ENCODE peak calls at places on chromosomes 11 and 22, in nine cellular contexts. E is left lung, X is neural progenitor cell, O is fibroblast of lung, A is IMR-90, N is MM.1S, W is Caco-2, I is body of pancreas, H is hepatocyte. Q is an unnamed sample. For H3K27me3, the result is how much of the 10 kb centered on the place peaks cover.

GRCh38 chr11:67584205-67584880 is 731 bp downstream of the GSTP1 start:
- DNase-seq in E (peak), X (peak), O (peak), A (peak), N (peak), W (peak), I (peak), H (peak), Q (peak)

GRCh38 chr11:110198031-110198729 is 98.2 kb downstream of the RDX start:
- DNase-seq in E (no peak), X (no peak), O (peak), A (peak), N (no peak), W (no peak), I (no peak), H (no peak), Q (no peak)

GRCh38 chr11:39220069-39220468 is 2239.4 kb downstream of the LRRC4C start:
- DNase-seq in E (no peak), X (no peak), O (no peak), A (no peak), N (no peak), W (no peak), I (no peak), H (no peak), Q (no peak)

GRCh38 chr11:112004389-112004788 is 20.8 kb upstream of the DLAT start:
- DNase-seq in E (no peak), X (no peak), O (no peak), A (no peak), N (no peak), W (peak), I (no peak), H (no peak), Q (no peak)

GRCh38 chr11:104534268-104534667 is 364.0 kb downstream of the CASP12 start:
- DNase-seq in E (no peak), X (no peak), O (peak), A (peak), N (no peak), W (no peak), I (no peak), H (no peak), Q (no peak)

GRCh38 chr11:79092791-79093313 is 348.0 kb downstream of the TENM4 start:
- DNase-seq in E (no peak), X (no peak), O (peak), A (peak), N (no peak), W (no peak), I (peak), H (no peak), Q (no peak)

GRCh38 chr11:45660717-45661416 is 4.6 kb downstream of the CHST1 start:
- DNase-seq in E (no peak), X (peak), O (no peak), A (no peak), N (no peak), W (no peak), I (no peak), H (no peak), Q (no peak)

GRCh38 chr11:59151761-59152160 is 9.1 kb downstream of the FAM111A start:
- DNase-seq in E (no peak), X (no peak), O (no peak), A (no peak), N (peak), W (no peak), I (no peak), H (no peak), Q (no peak)

GRCh38 chr11:111696556-111696955 is 69.6 kb downstream of the PPP2R1B start:
- DNase-seq in E (no peak), X (no peak), O (peak), A (peak), N (no peak), W (no peak), I (no peak), H (no peak), Q (no peak)

GRCh38 chr11:2993000-2993330 is 836 bp upstream of the NAP1L4 start:
- DNase-seq in E (peak), X (no peak), O (no peak), A (no peak), N (peak), W (no peak), I (no peak), H (no peak), Q (no peak)

GRCh38 chr11:120244476-120244875 is 4.5 kb downstream of the POU2F3 start:
- DNase-seq in E (no peak), X (no peak), O (no peak), A (peak), N (no peak), W (no peak), I (no peak), H (no peak), Q (no peak)

GRCh38 chr11:123100378-123101085 is 38.6 kb upstream of the HSPA8 start:
- DNase-seq in E (no peak), X (no peak), O (no peak), A (no peak), N (no peak), W (no peak), I (peak), H (no peak), Q (no peak)

GRCh38 chr11:57751676-57752253 is at the start of gene BTBD18:
- DNase-seq in E (no peak), X (peak), O (peak), A (peak), N (no peak), W (peak), I (peak), H (peak), Q (no peak)

GRCh38 chr22:47215851-47216250 is 453.4 kb downstream of the TBC1D22A start:
- DNase-seq in E (no peak), X (no peak), O (no peak), A (no peak), N (no peak), W (no peak), I (no peak), H (no peak), Q (no peak)

GRCh38 chr22:38940985-38941384 is 16.4 kb upstream of the APOBEC3A start:
- DNase-seq in E (no peak), X (no peak), O (no peak), A (no peak), N (no peak), W (no peak), I (no peak), H (no peak), Q (peak)

GRCh38 chr11:3000032-3000961 is 8.2 kb upstream of the NAP1L4 start:
- DNase-seq in E (no peak), X (peak), O (peak), A (peak), N (no peak), W (no peak), I (peak), H (peak), Q (no peak)

GRCh38 chr22:46176508-46177003 is 26.2 kb downstream of the PPARA start:
- DNase-seq in E (no peak), X (no peak), O (no peak), A (no peak), N (no peak), W (no peak), I (no peak), H (no peak), Q (no peak)

GRCh38 chr11:73350908-73351636 is 25.1 kb upstream of the RELT start:
- DNase-seq in E (peak), X (peak), O (peak), A (peak), N (peak), W (no peak), I (peak), H (peak), Q (no peak)

GRCh38 chr11:75768112-75768908 is at the start of gene DGAT2:
- DNase-seq in E (peak), X (peak), O (peak), A (peak), N (peak), W (peak), I (peak), H (peak), Q (peak)

GRCh38 chr11:61613711-61614254 is 32.9 kb upstream of the SYT7 start:
- DNase-seq in E (no peak), X (no peak), O (no peak), A (no peak), N (no peak), W (no peak), I (no peak), H (no peak), Q (no peak)

GRCh38 chr11:19474954-19475811 is 234.4 kb upstream of the E2F8 start:
- DNase-seq in E (no peak), X (peak), O (no peak), A (no peak), N (no peak), W (no peak), I (no peak), H (no peak), Q (peak)

GRCh38 chr11:133945087-133945974 is 11.4 kb downstream of the IGSF9B start:
- DNase-seq in E (peak), X (no peak), O (no peak), A (peak), N (no peak), W (no peak), I (no peak), H (no peak), Q (no peak)

GRCh38 chr22:27836181-27836580 is 34.6 kb upstream of the MN1 start:
- DNase-seq in E (no peak), X (no peak), O (no peak), A (no peak), N (no peak), W (no peak), I (no peak), H (no peak), Q (no peak)

GRCh38 chr22:31102441-31103081 is 4.8 kb downstream of the SELENOM start:
- DNase-seq in E (no peak), X (no peak), O (peak), A (peak), N (no peak), W (peak), I (peak), H (peak), Q (no peak)

GRCh38 chr11:2391663-2391975 is 8.9 kb upstream of the TSSC4 start:
- DNase-seq in E (no peak), X (no peak), O (no peak), A (no peak), N (no peak), W (no peak), I (no peak), H (no peak), Q (no peak)

GRCh38 chr11:31974737-31975136 is 116.1 kb upstream of the RCN1 start:
- DNase-seq in E (no peak), X (no peak), O (peak), A (peak), N (no peak), W (no peak), I (no peak), H (no peak), Q (no peak)

GRCh38 chr11:34027516-34028406 is 23.8 kb upstream of the CAPRIN1 start:
- DNase-seq in E (no peak), X (no peak), O (no peak), A (no peak), N (no peak), W (peak), I (peak), H (peak), Q (no peak)

GRCh38 chr11:131246589-131247164 is 123.7 kb upstream of the NTM start:
- DNase-seq in E (peak), X (peak), O (no peak), A (no peak), N (no peak), W (peak), I (peak), H (peak), Q (peak)

GRCh38 chr11:121063728-121064127 is 37.3 kb upstream of the TECTA start:
- DNase-seq in E (no peak), X (peak), O (peak), A (no peak), N (no peak), W (no peak), I (no peak), H (no peak), Q (no peak)

GRCh38 chr11:64696045-64696444 is 27.0 kb downstream of the NRXN2 start:
- DNase-seq in E (no peak), X (no peak), O (no peak), A (no peak), N (no peak), W (no peak), I (no peak), H (no peak), Q (no peak)

GRCh38 chr11:2920343-2920742 is 8.9 kb downstream of the PHLDA2 start:
- DNase-seq in E (no peak), X (no peak), O (no peak), A (no peak), N (no peak), W (no peak), I (no peak), H (no peak), Q (no peak)

GRCh38 chr22:19419464-19420178 is 11.9 kb downstream of the HIRA start:
- DNase-seq in E (no peak), X (no peak), O (no peak), A (peak), N (peak), W (no peak), I (no peak), H (no peak), Q (peak)

GRCh38 chr22:37213218-37213855 is 1.1 kb upstream of the SSTR3 start:
- DNase-seq in E (no peak), X (no peak), O (no peak), A (no peak), N (no peak), W (no peak), I (no peak), H (no peak), Q (no peak)

GRCh38 chr22:21003782-21004181 is 1.9 kb upstream of the THAP7 start:
- DNase-seq in E (no peak), X (no peak), O (no peak), A (no peak), N (no peak), W (no peak), I (no peak), H (no peak), Q (no peak)

GRCh38 chr11:131866535-131867400 is 496.4 kb downstream of the NTM start:
- DNase-seq in E (no peak), X (peak), O (no peak), A (no peak), N (no peak), W (no peak), I (no peak), H (no peak), Q (no peak)

GRCh38 chr11:14435717-14436116 is 63.9 kb downstream of the COPB1 start:
- DNase-seq in E (no peak), X (no peak), O (no peak), A (no peak), N (no peak), W (no peak), I (no peak), H (no peak), Q (no peak)

GRCh38 chr11:111305403-111305802 is 7.1 kb downstream of the POU2AF3 start:
- DNase-seq in E (no peak), X (no peak), O (no peak), A (no peak), N (no peak), W (no peak), I (no peak), H (no peak), Q (no peak)

GRCh38 chr22:29726104-29726503 is 6.3 kb downstream of the CABP7 start:
- DNase-seq in E (no peak), X (no peak), O (no peak), A (no peak), N (no peak), W (no peak), I (no peak), H (no peak), Q (no peak)

GRCh38 chr22:29726512-29727247 is 6.9 kb downstream of the CABP7 start:
- DNase-seq in E (no peak), X (no peak), O (no peak), A (no peak), N (no peak), W (no peak), I (no peak), H (no peak), Q (no peak)

GRCh38 chr22:29729161-29729560 is 9.4 kb downstream of the CABP7 start:
- DNase-seq in E (no peak), X (no peak), O (no peak), A (no peak), N (no peak), W (no peak), I (no peak), H (no peak), Q (no peak)

GRCh38 chr22:29724843-29725242 is 5.0 kb downstream of the CABP7 start:
- DNase-seq in E (no peak), X (no peak), O (no peak), A (no peak), N (no peak), W (no peak), I (no peak), H (no peak), Q (no peak)

DNA sequence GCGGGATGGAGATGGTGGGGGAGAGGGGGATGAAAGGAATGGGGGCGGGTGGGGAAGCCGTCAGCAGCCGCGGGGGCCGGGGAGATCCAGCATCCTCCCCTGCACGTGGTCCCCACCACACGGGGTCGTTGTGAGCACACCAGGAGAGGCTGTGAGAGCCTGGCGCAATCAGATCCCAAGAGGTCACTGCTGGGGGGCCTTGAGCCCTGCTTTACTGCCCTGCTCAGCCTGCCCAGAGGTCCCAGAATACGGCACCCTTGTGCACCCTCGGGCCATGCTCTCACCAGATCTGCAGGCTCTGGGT is 7.4 kb downstream of the CABP7 start:
- DNase-seq in E (no peak), X (peak), O (peak), A (peak), N (peak), W (peak), I (peak), H (peak), Q (no peak)
- TF ChIP-seq CTCF in E (peak), X (peak), O (peak), A (peak), N (peak), W (peak), I (no peak), H (peak), Q (peak)

GRCh38 chr11:21460082-21460481 is 732.8 kb upstream of the ANO5 start:
- DNase-seq in E (no peak), X (no peak), O (no peak), A (no peak), N (no peak), W (no peak), I (no peak), H (no peak), Q (no peak)
- H3K4me3 ChIP-seq in E (no peak), X (no peak), O (no peak), A (no peak), N (no peak), W (no peak), I (no peak), H (no peak), Q (no peak)

GRCh38 chr22:44184006-44184405 is 3.3 kb downstream of the PARVG start:
- DNase-seq in E (no peak), X (no peak), O (no peak), A (no peak), N (no peak), W (no peak), I (no peak), H (no peak), Q (no peak)

GRCh38 chr22:44181033-44181911 is 547 bp downstream of the PARVG start:
- DNase-seq in E (peak), X (no peak), O (no peak), A (no peak), N (peak), W (no peak), I (peak), H (no peak), Q (peak)

GRCh38 chr22:44180706-44181032 is at the start of gene PARVG:
- DNase-seq in E (no peak), X (no peak), O (no peak), A (no peak), N (peak), W (no peak), I (no peak), H (peak), Q (peak)

GRCh38 chr22:44181912-44182590 is 1.3 kb downstream of the PARVG start:
- DNase-seq in E (peak), X (no peak), O (no peak), A (no peak), N (no peak), W (no peak), I (no peak), H (no peak), Q (peak)

DNA sequence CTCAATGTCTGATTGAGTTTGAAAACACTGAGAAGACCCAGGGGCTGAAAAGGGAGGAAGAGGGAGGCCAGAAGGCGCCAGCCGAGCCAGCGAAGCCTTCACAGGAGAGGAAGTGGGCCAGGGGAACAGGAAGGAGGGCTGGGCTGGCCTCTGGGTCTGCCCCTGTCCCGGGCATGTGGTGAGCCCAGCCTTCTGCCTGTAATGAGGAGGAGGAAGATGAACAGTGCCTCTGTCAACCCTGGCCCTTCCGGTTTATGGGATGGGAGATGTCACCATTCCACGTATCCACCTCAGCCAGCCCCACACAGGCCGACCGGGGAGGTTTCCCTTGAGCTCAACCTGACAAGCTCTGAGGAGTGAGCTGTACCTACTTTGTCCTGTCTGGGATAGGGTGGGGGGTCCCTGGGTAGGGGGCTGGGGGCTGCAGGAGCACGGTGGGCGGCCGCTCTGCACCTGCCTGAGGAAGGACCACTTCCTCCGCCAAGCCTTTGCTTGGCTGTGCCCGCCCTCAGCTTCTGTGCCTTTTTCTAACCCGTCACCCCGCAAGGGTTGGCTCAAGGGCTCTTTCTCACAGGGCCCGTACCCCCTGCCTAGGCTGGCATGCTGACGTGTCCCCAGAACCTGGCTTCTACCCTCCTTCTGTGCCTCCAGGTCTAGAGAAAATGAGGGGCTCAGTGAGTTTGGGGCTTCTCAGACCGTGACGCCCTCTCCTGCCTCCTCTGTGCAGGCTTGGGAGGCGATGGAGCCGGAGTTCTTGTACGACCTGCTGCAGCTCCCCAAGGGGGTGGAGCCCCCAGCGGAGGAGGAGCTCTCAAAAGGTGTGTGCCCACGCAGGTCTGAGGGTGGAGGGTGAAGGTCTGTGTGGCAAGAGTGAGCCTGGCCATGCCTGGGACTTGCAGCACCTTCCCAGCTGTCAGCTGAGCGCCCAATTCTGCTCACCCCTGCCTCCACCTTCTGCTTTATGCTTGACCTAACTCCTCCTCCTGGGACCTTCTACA is 2.2 kb downstream of the PARVG start:
- DNase-seq in E (peak), X (no peak), O (no peak), A (no peak), N (no peak), W (no peak), I (peak), H (no peak), Q (peak)
- H3K27me3 ChIP-seq in E (under half), X (under half), O (under half), A (under half), N (under half), W (under half), I (under half), H (under half), Q (under half)

GRCh38 chr22:22110548-22111266 is 128.1 kb upstream of the TOP3B start:
- DNase-seq in E (peak), X (peak), O (peak), A (peak), N (peak), W (peak), I (peak), H (peak), Q (no peak)

GRCh38 chr22:22109693-22110466 is 127.3 kb upstream of the TOP3B start:
- DNase-seq in E (no peak), X (no peak), O (no peak), A (no peak), N (no peak), W (no peak), I (no peak), H (peak), Q (no peak)

GRCh38 chr22:22112533-22113294 is 130.1 kb upstream of the TOP3B start:
- DNase-seq in E (no peak), X (no peak), O (no peak), A (no peak), N (no peak), W (no peak), I (no peak), H (no peak), Q (no peak)

GRCh38 chr22:22111983-22112382 is 129.4 kb upstream of the TOP3B start:
- DNase-seq in E (no peak), X (no peak), O (no peak), A (no peak), N (no peak), W (no peak), I (no peak), H (no peak), Q (no peak)

DNA sequence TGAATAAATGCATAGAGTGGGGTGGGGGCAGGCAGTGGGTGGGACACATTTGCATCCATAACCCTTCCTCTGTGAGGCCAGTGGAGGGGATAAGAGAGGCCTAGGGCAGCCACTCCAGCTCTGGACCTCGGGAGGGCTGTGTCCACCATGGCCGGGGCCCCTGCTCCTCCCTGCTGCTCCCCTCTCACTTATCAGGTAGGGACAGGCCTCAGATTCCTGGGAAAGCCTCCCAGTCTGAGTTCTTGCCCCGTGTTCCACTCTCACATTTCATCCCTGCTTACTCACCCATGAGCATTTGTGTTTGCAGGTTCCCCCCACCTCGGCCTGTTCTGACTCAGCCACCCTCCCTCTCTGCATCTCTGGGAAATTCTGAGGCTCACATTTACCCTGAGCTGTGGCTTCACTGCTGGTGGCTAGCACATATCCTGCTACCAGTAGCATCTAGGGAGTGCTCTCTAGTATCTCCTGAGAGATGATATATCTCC is 128.7 kb upstream of the TOP3B start:
- DNase-seq in E (no peak), X (no peak), O (peak), A (peak), N (no peak), W (no peak), I (no peak), H (peak), Q (peak)
- TF ChIP-seq CTCF in E (no peak), X (no peak), O (no peak), A (no peak), N (no peak), W (no peak), I (no peak), H (no peak), Q (no peak)